ENCODE peak calls at places on chromosomes 5 and 9, in eight cellular contexts. K is tibial artery; D is heart right ventricle; H is neural progenitor cell; Q is pancreas; A is CD8-positive, alpha-beta T cell; I is fibroblast of lung; S is hepatocyte. J is an unnamed sample.

GRCh38 chr9:78314953-78315870 is 18.3 kb downstream of the PSAT1 start:
- DNase-seq in K (peak; percentile 52), D (no peak), H (no peak), Q (no peak), A (no peak), I (peak; percentile 88), S (no peak), J (no peak)

GRCh38 chr5:41649659-41650058 is 139.3 kb upstream of the PLCXD3 start:
- DNase-seq in K (no peak), D (no peak), H (no peak), Q (no peak), A (no peak), I (peak; percentile 95), S (no peak), J (no peak)

GRCh38 chr9:1050125-1050895 is at the start of gene DMRT2:
- DNase-seq in K (peak; percentile 81), D (peak; percentile 84), H (no peak), Q (peak; percentile 87), A (no peak), I (peak; percentile 65), S (no peak), J (peak; percentile 97)

GRCh38 chr5:138439537-138440225 is 824 bp downstream of the REEP2 start:
- DNase-seq in K (peak; percentile 67), D (no peak), H (peak; percentile 50), Q (peak; percentile 41), A (no peak), I (no peak), S (peak; percentile 5), J (no peak)

GRCh38 chr9:136952876-136953770 is 1.1 kb downstream of the LCN12 start:
- DNase-seq in K (no peak), D (peak; percentile 11), H (no peak), Q (no peak), A (no peak), I (no peak), S (no peak), J (no peak)

GRCh38 chr9:131420913-131421312 is 27.0 kb downstream of the PRRC2B start:
- DNase-seq in K (no peak), D (no peak), H (no peak), Q (no peak), A (no peak), I (peak; percentile 40), S (peak; percentile 44), J (no peak)

GRCh38 chr5:29016067-29016466 is 1977.7 kb upstream of the CDH9 start:
- DNase-seq in K (no peak), D (no peak), H (no peak), Q (no peak), A (no peak), I (no peak), S (no peak), J (no peak)

GRCh38 chr9:79465171-79465570 is 106.6 kb upstream of the TLE4 start:
- DNase-seq in K (no peak), D (no peak), H (no peak), Q (no peak), A (no peak), I (no peak), S (no peak), J (no peak)

GRCh38 chr9:95552814-95553546 is 36.2 kb upstream of the PTCH1 start:
- DNase-seq in K (no peak), D (peak; percentile 46), H (peak; percentile 62), Q (no peak), A (no peak), I (no peak), S (peak; percentile 68), J (peak; percentile 51)

GRCh38 chr5:42626462-42626861 is 130.2 kb upstream of the CCDC152 start:
- DNase-seq in K (no peak), D (no peak), H (no peak), Q (no peak), A (no peak), I (no peak), S (no peak), J (no peak)

GRCh38 chr5:65808818-65809217 is 86.8 kb downstream of the NLN start:
- DNase-seq in K (no peak), D (no peak), H (no peak), Q (no peak), A (no peak), I (peak; percentile 59), S (no peak), J (no peak)

GRCh38 chr5:4647955-4648354 is 492.2 kb upstream of the ADAMTS16 start:
- DNase-seq in K (no peak), D (no peak), H (no peak), Q (no peak), A (no peak), I (no peak), S (no peak), J (no peak)
- TF ChIP-seq CTCF in K (no peak), D (no peak), H (no peak), Q (no peak), A (no peak), I (no peak), S (no peak), J (no peak)

GRCh38 chr9:35669331-35670145 is 4.2 kb upstream of the CA9 start:
- DNase-seq in K (no peak), D (no peak), H (no peak), Q (no peak), A (no peak), I (peak; percentile 57), S (peak; percentile 68), J (no peak)
- H3K27ac ChIP-seq in K (no peak overlapping the region), D (no peak overlapping the region), H (no peak overlapping the region), Q (peak overlapping the region; percentile 89), A (no peak overlapping the region), I (no peak overlapping the region), S (peak overlapping the region; percentile 90), J (no peak overlapping the region)

GRCh38 chr5:6543346-6543730 is 89.5 kb downstream of the NSUN2 start:
- DNase-seq in K (no peak), D (no peak), H (no peak), Q (no peak), A (no peak), I (no peak), S (no peak), J (no peak)

GRCh38 chr5:6543830-6544560 is 88.8 kb downstream of the NSUN2 start:
- DNase-seq in K (no peak), D (no peak), H (no peak), Q (no peak), A (no peak), I (no peak), S (no peak), J (no peak)

GRCh38 chr5:6545036-6545693 is 87.7 kb downstream of the NSUN2 start:
- DNase-seq in K (no peak), D (no peak), H (no peak), Q (no peak), A (no peak), I (no peak), S (no peak), J (no peak)

GRCh38 chr5:6545770-6546690 is 86.8 kb downstream of the NSUN2 start:
- DNase-seq in K (peak; percentile 75), D (no peak), H (peak; percentile 42), Q (no peak), A (no peak), I (no peak), S (no peak), J (no peak)

DNA sequence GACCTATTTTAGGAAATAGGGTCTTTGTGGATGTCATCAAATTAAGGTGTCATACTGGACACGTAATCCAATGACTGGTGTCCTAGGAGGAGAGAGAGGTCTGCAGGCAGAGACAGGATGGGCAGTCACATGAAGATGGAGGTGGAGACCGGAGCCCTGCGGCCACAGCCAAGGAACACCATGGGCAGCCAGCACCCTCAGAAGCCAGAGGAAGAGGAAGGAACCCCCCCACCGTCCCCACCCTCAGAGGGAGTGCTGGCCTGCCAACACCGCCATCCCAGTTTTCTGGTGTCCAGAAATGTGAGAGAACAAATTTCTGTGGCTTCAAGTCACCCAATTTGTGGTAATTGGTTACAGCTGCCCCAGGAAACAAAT is 88.3 kb downstream of the NSUN2 start:
- DNase-seq in K (no peak), D (no peak), H (no peak), Q (no peak), A (no peak), I (no peak), S (no peak), J (no peak)
- H3K4me3 ChIP-seq in K (no peak overlapping the region), D (no peak overlapping the region), H (no peak overlapping the region), Q (no peak overlapping the region), A (no peak overlapping the region), I (no peak overlapping the region), S (no peak overlapping the region), J (no peak overlapping the region)

DNA sequence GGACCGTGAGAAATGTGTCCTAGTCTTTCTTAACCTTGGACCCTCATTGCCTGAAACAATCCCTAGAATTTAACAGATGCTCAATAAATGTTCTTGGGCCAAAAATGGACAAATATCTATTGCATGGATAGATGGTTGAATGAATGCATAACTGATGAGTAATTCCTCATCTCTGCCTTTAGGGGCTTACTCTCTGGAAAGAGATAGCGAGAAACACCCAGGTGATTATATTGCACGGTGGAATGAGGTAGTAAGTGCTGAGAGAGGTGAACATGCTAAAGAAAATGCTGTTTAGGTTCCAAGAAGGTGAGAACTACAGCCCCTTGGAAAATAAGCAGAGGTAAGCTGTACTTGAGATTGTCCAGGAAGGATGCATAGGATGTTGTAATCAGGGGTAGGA is 426.4 kb downstream of the ARHGEF28 start:
- DNase-seq in K (no peak), D (no peak), H (no peak), Q (no peak), A (no peak), I (no peak), S (no peak), J (no peak)
- TF ChIP-seq CTCF in K (no peak), D (no peak), H (no peak), Q (no peak), A (no peak), I (no peak), S (no peak), J (no peak)

DNA sequence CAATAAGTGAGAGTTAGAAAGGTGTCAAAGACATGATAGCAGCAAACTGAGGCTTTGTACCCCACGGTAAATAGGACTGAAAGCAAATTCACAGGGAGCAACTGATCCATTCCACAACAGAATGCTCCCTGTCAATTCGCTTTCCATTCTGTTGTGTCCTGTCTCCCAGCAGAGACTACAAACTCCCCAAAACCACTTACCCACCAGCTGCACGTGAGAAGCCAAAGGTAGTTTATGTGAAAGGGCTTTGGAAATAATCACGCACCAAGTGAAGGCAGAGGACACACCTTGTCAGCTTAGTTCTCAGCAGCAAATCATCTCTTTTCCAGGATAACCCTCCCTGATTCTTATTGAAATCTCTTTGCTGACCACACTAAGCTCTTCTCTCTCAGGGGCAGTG is 46.6 kb upstream of the IL17B start:
- DNase-seq in K (no peak), D (no peak), H (no peak), Q (no peak), A (no peak), I (no peak), S (no peak), J (no peak)
- H3K27ac ChIP-seq in K (peak overlapping the region; percentile 90), D (peak overlapping the region; percentile 99), H (no peak overlapping the region), Q (no peak overlapping the region), A (no peak overlapping the region), I (peak overlapping the region; percentile 13), S (peak overlapping the region; percentile 15), J (no peak overlapping the region)

GRCh38 chr5:152403058-152403457 is 2.0 kb downstream of the NMUR2 start:
- DNase-seq in K (no peak), D (no peak), H (no peak), Q (no peak), A (no peak), I (no peak), S (no peak), J (no peak)

GRCh38 chr5:152393420-152393819 is 11.7 kb downstream of the NMUR2 start:
- DNase-seq in K (no peak), D (no peak), H (no peak), Q (no peak), A (no peak), I (no peak), S (no peak), J (no peak)

GRCh38 chr5:152397581-152397980 is 7.5 kb downstream of the NMUR2 start:
- DNase-seq in K (no peak), D (no peak), H (no peak), Q (no peak), A (no peak), I (no peak), S (no peak), J (no peak)
- H3K4me3 ChIP-seq in K (no peak overlapping the region), D (no peak overlapping the region), H (no peak overlapping the region), Q (no peak overlapping the region), A (no peak overlapping the region), I (no peak overlapping the region), S (no peak overlapping the region), J (no peak overlapping the region)